ENCODE peak calls at places on chromosomes 5 and 9, in ten cellular contexts. A is H1, I is endothelial cell of umbilical vein, Y is suprapubic skin, E is transverse colon, K is GM12878, U is stomach, W is upper lobe of left lung, Z is HepG2, J is prostate gland. D is an unnamed sample.
A peak's percentile ranks its signal among the peaks of the same experiment; 100 is the strongest.

GRCh38 chr5:115977096-115977495 is 14.8 kb downstream of the LVRN start:
- DNase-seq in Y (no peak), Z (no peak), W (no peak), K (peak; percentile 48), U (no peak), J (no peak), A (no peak), E (no peak), I (peak; percentile 42), D (no peak)

GRCh38 chr9:88831783-88832407 is 159.4 kb upstream of the S1PR3 start:
- DNase-seq in A (no peak), K (no peak), J (no peak), E (no peak), W (no peak), Z (no peak), Y (no peak), U (no peak), I (peak; percentile 19), D (no peak)

GRCh38 chr9:105415344-105415980 is 32.4 kb upstream of the FSD1L start:
- DNase-seq in Z (peak; percentile 62), A (no peak), J (peak; percentile 58), Y (peak; percentile 65), U (peak; percentile 59), E (peak; percentile 63), W (no peak), I (peak; percentile 51), K (no peak), D (no peak)

GRCh38 chr5:12683249-12683648 is 779.0 kb upstream of the CTNND2 start:
- DNase-seq in E (no peak), K (no peak), U (no peak), A (no peak), J (no peak), Y (no peak), W (no peak), Z (no peak), I (no peak), D (no peak)

GRCh38 chr5:120327180-120327579 is 136.9 kb upstream of the PRR16 start:
- DNase-seq in J (no peak), K (no peak), U (no peak), W (no peak), Y (no peak), A (no peak), Z (no peak), E (no peak), I (peak; percentile 6), D (no peak)

GRCh38 chr5:77230727-77231469 is 20.4 kb downstream of the PDE8B start:
- DNase-seq in U (no peak), Z (no peak), K (no peak), E (no peak), W (no peak), A (no peak), Y (no peak), J (no peak), I (no peak), D (no peak)

GRCh38 chr5:117143381-117143780 is 568.8 kb upstream of the SEMA6A start:
- DNase-seq in J (no peak), W (no peak), Z (no peak), U (no peak), E (no peak), K (no peak), I (no peak), A (no peak), Y (no peak), D (no peak)

GRCh38 chr5:170508660-170509322 is 5.0 kb downstream of the KCNIP1 start:
- DNase-seq in I (peak; percentile 8), K (no peak), U (no peak), A (no peak), J (no peak), Z (no peak), Y (no peak), E (no peak), W (no peak), D (no peak)

GRCh38 chr5:177098772-177099152 is 12.0 kb downstream of the FGFR4 start:
- DNase-seq in A (no peak), J (no peak), Y (no peak), K (no peak), E (no peak), U (no peak), I (no peak), W (no peak), Z (no peak), D (no peak)

GRCh38 chr5:133114166-133114932 is 62.5 kb downstream of the HSPA4 start:
- DNase-seq in Y (no peak), A (no peak), W (no peak), K (no peak), E (no peak), Z (no peak), I (no peak), J (no peak), U (no peak), D (no peak)

GRCh38 chr5:137462816-137463520 is 36.2 kb downstream of the SPOCK1 start:
- DNase-seq in K (no peak), Y (no peak), A (no peak), U (no peak), E (no peak), I (no peak), W (no peak), J (no peak), Z (no peak), D (no peak)

GRCh38 chr9:105291938-105292337 is 47.5 kb downstream of the SLC44A1 start:
- DNase-seq in E (no peak), A (no peak), U (no peak), I (no peak), K (no peak), W (no peak), J (no peak), Z (no peak), Y (no peak), D (no peak)

GRCh38 chr9:33032292-33032691 is 7.2 kb downstream of the DNAJA1 start:
- DNase-seq in W (no peak), I (no peak), K (no peak), U (no peak), Z (no peak), Y (no peak), J (no peak), E (no peak), A (no peak), D (no peak)
- H3K4me1 ChIP-seq in W (peaks cover 48% of the 10 kb centered on the region), I (peaks cover 21% of the 10 kb centered on the region), K (no peaks in the 10 kb centered on the region), U (peaks cover 33% of the 10 kb centered on the region), Z (peaks cover 60% of the 10 kb centered on the region), Y (peaks cover 24% of the 10 kb centered on the region), J (peaks cover 2% of the 10 kb centered on the region), E (peaks cover 12% of the 10 kb centered on the region), A (no peaks in the 10 kb centered on the region), D (peaks cover 67% of the 10 kb centered on the region)

GRCh38 chr9:92432972-92433548 is 8.8 kb upstream of the OMD start:
- DNase-seq in A (no peak), K (no peak), E (no peak), U (no peak), I (no peak), J (no peak), Y (no peak), Z (no peak), W (no peak), D (no peak)
- TF ChIP-seq POLR2AphosphoS5 in A (no peak), K (no peak), E (no peak), U (no peak), I (no peak), J (no peak), Y (no peak), Z (no peak), W (no peak), D (no peak)

DNA sequence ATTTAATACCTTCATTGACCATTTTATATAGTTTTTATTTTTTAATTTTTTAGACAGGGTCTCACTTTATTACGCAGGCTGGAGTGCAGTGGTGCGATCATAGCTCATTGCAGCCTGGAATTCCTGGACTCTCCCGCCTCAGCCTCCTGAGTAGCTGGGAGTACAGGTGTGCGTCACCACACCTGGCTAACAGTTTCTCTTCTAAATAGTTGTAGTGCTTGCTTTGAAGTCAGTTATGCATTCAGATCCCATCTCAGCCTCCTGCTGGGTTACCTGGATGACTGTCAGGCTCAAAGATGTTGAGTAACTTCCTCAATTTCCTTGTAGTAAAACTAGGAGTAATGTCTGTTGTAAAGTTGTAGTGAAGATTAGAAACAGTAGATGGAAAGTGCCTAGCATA is 21.4 kb downstream of the SNX18 start:
- DNase-seq in A (no peak), Z (no peak), I (no peak), J (no peak), E (no peak), W (no peak), U (no peak), K (no peak), Y (no peak), D (no peak)
- H3K4me1 ChIP-seq in A (no peaks in the 10 kb centered on the region), Z (peaks cover 11% of the 10 kb centered on the region), I (peaks cover 16% of the 10 kb centered on the region), J (peaks cover 11% of the 10 kb centered on the region), E (no peaks in the 10 kb centered on the region), W (peaks cover 20% of the 10 kb centered on the region), U (peaks cover 34% of the 10 kb centered on the region), K (no peaks in the 10 kb centered on the region), Y (peaks cover 18% of the 10 kb centered on the region), D (peaks cover 95% of the 10 kb centered on the region)

GRCh38 chr5:2163940-2164490 is 281.3 kb upstream of the IRX4 start:
- DNase-seq in I (no peak), W (peak; percentile 59), U (no peak), J (no peak), A (no peak), E (no peak), K (no peak), Z (no peak), Y (peak; percentile 37), D (peak; percentile 58)

GRCh38 chr5:2164586-2164985 is 281.9 kb upstream of the IRX4 start:
- DNase-seq in A (no peak), W (no peak), K (no peak), Y (peak; percentile 46), E (no peak), I (no peak), Z (no peak), U (no peak), J (no peak), D (peak; percentile 28)

GRCh38 chr5:2165203-2165602 is 282.5 kb upstream of the IRX4 start:
- DNase-seq in E (no peak), Z (no peak), A (no peak), I (no peak), U (no peak), Y (peak; percentile 38), W (no peak), K (no peak), J (no peak), D (peak; percentile 51)

GRCh38 chr5:2160811-2161210 is 278.1 kb upstream of the IRX4 start:
- DNase-seq in U (no peak), A (no peak), Y (peak; percentile 5), W (no peak), K (no peak), Z (no peak), E (no peak), I (no peak), J (no peak), D (peak; percentile 27)

GRCh38 chr5:2163457-2163856 is 280.7 kb upstream of the IRX4 start:
- DNase-seq in Z (no peak), E (no peak), A (no peak), J (no peak), Y (peak; percentile 32), I (no peak), U (no peak), K (no peak), W (no peak), D (peak; percentile 62)
- TF ChIP-seq POLR2AphosphoS5 in Z (no peak), E (no peak), A (no peak), J (no peak), Y (no peak), I (no peak), U (no peak), K (no peak), W (no peak), D (no peak)

GRCh38 chr5:112415552-112415951 is 3.5 kb downstream of the EPB41L4A start:
- DNase-seq in I (no peak), W (no peak), A (no peak), U (no peak), E (no peak), Z (no peak), J (no peak), K (no peak), Y (no peak), D (no peak)
- H3K4me1 ChIP-seq in I (peaks cover 30% of the 10 kb centered on the region), W (peaks cover 5% of the 10 kb centered on the region), A (peaks cover 6% of the 10 kb centered on the region), U (peaks cover 20% of the 10 kb centered on the region), E (peaks cover 3% of the 10 kb centered on the region), Z (peaks cover 5% of the 10 kb centered on the region), J (no peaks in the 10 kb centered on the region), K (no peaks in the 10 kb centered on the region), Y (peaks cover 37% of the 10 kb centered on the region), D (peaks cover 33% of the 10 kb centered on the region)

D was measured in spleen.